ENCODE peak calls at places on chromosomes 16 and 17, in six cellular contexts. I is adrenal gland, M is sigmoid colon, A is IMR-90, E is tibial nerve, C is gastrocnemius medialis. R is an unnamed sample.
A peak's percentile ranks its signal among the peaks of the same experiment; 100 is the strongest.

GRCh38 chr16:67666032-67666537 is 465 bp downstream of the ENKD1 start:
- DNase-seq in A (no peak), C (no peak), M (peak; percentile 78), I (peak; percentile 64), E (no peak), R (no peak)

GRCh38 chr16:3152022-3152272 is 17.1 kb downstream of the ZNF213 start:
- DNase-seq in M (no peak), A (no peak), E (no peak), C (no peak), I (no peak), R (no peak)

GRCh38 chr17:77365584-77366186 is 224.9 kb downstream of the SEC14L1 start:
- DNase-seq in I (peak; percentile 80), C (peak; percentile 94), E (no peak), M (peak; percentile 91), A (peak; percentile 93), R (peak; percentile 80)

GRCh38 chr17:45320931-45321461 is 4.2 kb upstream of the MAP3K14 start:
- DNase-seq in C (no peak), A (peak; percentile 97), M (no peak), I (no peak), E (peak; percentile 47), R (no peak)

GRCh38 chr17:8294814-8295316 is 335 bp downstream of the SLC25A35 start:
- DNase-seq in I (no peak), E (no peak), C (no peak), M (no peak), A (no peak), R (no peak)

GRCh38 chr17:6843241-6843890 is 11.8 kb upstream of the TEKT1 start:
- DNase-seq in E (no peak), M (no peak), C (no peak), I (no peak), A (peak; percentile 52), R (no peak)

GRCh38 chr17:42675348-42675983 is 1.3 kb downstream of the PLEKHH3 start:
- DNase-seq in E (no peak), I (no peak), C (peak; percentile 57), A (no peak), M (no peak), R (no peak)

GRCh38 chr16:53530046-53530445 is 27.0 kb upstream of the AKTIP start:
- DNase-seq in I (no peak), E (no peak), C (no peak), A (no peak), M (no peak), R (no peak)

GRCh38 chr17:11638700-11639265 is 40.5 kb downstream of the DNAH9 start:
- DNase-seq in A (no peak), E (no peak), C (no peak), I (no peak), M (no peak), R (no peak)

GRCh38 chr16:57045694-57046381 is 46.5 kb upstream of the CPNE2 start:
- DNase-seq in E (peak; percentile 84), C (peak; percentile 70), A (peak; percentile 60), I (no peak), M (peak; percentile 84), R (peak; percentile 89)

GRCh38 chr17:40484285-40484972 is 17.0 kb downstream of the TNS4 start:
- DNase-seq in M (no peak), E (no peak), A (no peak), I (no peak), C (no peak), R (no peak)

GRCh38 chr16:79658301-79659001 is 57.9 kb upstream of the MAF start:
- DNase-seq in E (no peak), A (peak; percentile 35), C (peak; percentile 18), I (peak; percentile 79), M (no peak), R (no peak)

GRCh38 chr16:49745434-49745833 is 110.5 kb downstream of the ZNF423 start:
- DNase-seq in A (no peak), E (no peak), I (no peak), C (no peak), M (no peak), R (no peak)

GRCh38 chr17:31321971-31322370 is 549 bp upstream of the EVI2A start:
- DNase-seq in M (no peak), C (no peak), I (no peak), A (no peak), E (no peak), R (no peak)

GRCh38 chr16:608019-608418 is 18.2 kb downstream of the RAB40C start:
- DNase-seq in C (no peak), A (no peak), E (no peak), I (no peak), M (no peak), R (no peak)

GRCh38 chr17:44167181-44167861 is 3.2 kb upstream of the ASB16 start:
- DNase-seq in A (no peak), I (no peak), M (no peak), E (no peak), C (no peak), R (no peak)

GRCh38 chr16:58614212-58614611 is 15.4 kb downstream of the CNOT1 start:
- DNase-seq in E (no peak), A (peak; percentile 69), M (no peak), I (no peak), C (no peak), R (no peak)

GRCh38 chr16:2928796-2929195 is 17.1 kb downstream of the FLYWCH1 start:
- DNase-seq in I (no peak), A (no peak), C (no peak), E (no peak), M (no peak), R (no peak)

GRCh38 chr17:45787044-45787443 is 2.9 kb downstream of the CRHR1 start:
- DNase-seq in C (no peak), M (no peak), I (no peak), E (no peak), A (no peak), R (no peak)

GRCh38 chr17:77958716-77959215 is 263 bp downstream of the TNRC6C start:
- DNase-seq in I (no peak), C (no peak), E (no peak), A (no peak), M (no peak), R (no peak)

GRCh38 chr17:73625006-73625405 is 19.2 kb downstream of the SDK2 start:
- DNase-seq in M (no peak), I (no peak), A (no peak), E (no peak), C (no peak), R (no peak)
- TF ChIP-seq POLR2A in M (no peak), I (no peak), A (no peak), E (no peak), C (no peak), R (no peak)

GRCh38 chr16:10896165-10896564 is 19.2 kb downstream of the CIITA start:
- DNase-seq in C (no peak), E (no peak), M (no peak), I (no peak), A (no peak), R (no peak)
- H3K4me1 ChIP-seq in C (no peaks in the 10 kb centered on the region), E (no peaks in the 10 kb centered on the region), M (no peaks in the 10 kb centered on the region), I (no peaks in the 10 kb centered on the region), A (no peaks in the 10 kb centered on the region), R (no peaks in the 10 kb centered on the region)

GRCh38 chr16:73912850-73913249 is 383.8 kb upstream of the PSMD7 start:
- DNase-seq in M (no peak), I (no peak), A (no peak), C (no peak), E (no peak), R (no peak)

GRCh38 chr16:73912311-73912710 is 384.3 kb upstream of the PSMD7 start:
- DNase-seq in E (no peak), C (no peak), I (no peak), M (no peak), A (no peak), R (no peak)

GRCh38 chr16:73916839-73917594 is 379.6 kb upstream of the PSMD7 start:
- DNase-seq in E (peak; percentile 33), I (no peak), M (peak; percentile 73), A (no peak), C (peak; percentile 15), R (no peak)

GRCh38 chr16:73921295-73921694 is 375.3 kb upstream of the PSMD7 start:
- DNase-seq in C (no peak), M (no peak), E (no peak), I (no peak), A (no peak), R (no peak)

DNA sequence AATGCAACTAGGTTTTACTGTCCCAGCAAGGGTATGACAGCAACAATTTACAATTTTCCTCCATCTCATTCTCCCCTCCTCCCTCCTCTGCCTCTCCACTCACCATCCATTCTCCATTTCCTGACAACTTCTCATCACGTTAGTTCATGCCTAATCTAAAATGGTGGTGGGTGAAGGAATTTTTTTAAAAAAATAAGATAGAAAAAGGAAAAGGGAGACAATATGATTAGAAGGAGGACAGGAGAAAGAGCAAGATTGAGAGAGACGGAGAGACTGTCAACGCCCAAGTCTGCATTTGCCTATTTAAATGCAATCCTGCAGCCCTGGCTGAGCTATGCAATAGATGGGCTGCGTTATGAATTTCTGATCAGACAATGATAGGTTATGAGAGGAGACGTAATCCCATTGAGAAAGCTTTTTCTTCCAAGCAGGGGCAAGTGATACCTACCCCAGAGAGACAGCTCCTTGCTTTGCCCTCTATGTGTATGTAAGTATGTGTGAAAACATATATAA is 380.6 kb upstream of the PSMD7 start:
- DNase-seq in M (no peak), E (no peak), I (no peak), A (no peak), C (no peak), R (no peak)
- H3K36me3 ChIP-seq in M (no peaks in the 10 kb centered on the region), E (no peaks in the 10 kb centered on the region), I (no peaks in the 10 kb centered on the region), A (no peaks in the 10 kb centered on the region), C (no peaks in the 10 kb centered on the region), R (no peaks in the 10 kb centered on the region)

GRCh38 chr17:82593590-82594087 is 54.6 kb downstream of the WDR45B start:
- DNase-seq in A (no peak), E (no peak), C (no peak), I (no peak), M (no peak), R (no peak)

GRCh38 chr17:82594571-82594970 is 53.7 kb downstream of the WDR45B start:
- DNase-seq in E (no peak), I (no peak), M (no peak), A (no peak), C (no peak), R (no peak)

GRCh38 chr17:82592289-82592683 is 56.0 kb downstream of the WDR45B start:
- DNase-seq in M (no peak), I (no peak), E (no peak), C (peak; percentile 39), A (no peak), R (peak; percentile 64)

GRCh38 chr17:82590881-82591539 is 57.2 kb downstream of the WDR45B start:
- DNase-seq in E (no peak), A (no peak), I (no peak), M (no peak), C (no peak), R (no peak)

DNA sequence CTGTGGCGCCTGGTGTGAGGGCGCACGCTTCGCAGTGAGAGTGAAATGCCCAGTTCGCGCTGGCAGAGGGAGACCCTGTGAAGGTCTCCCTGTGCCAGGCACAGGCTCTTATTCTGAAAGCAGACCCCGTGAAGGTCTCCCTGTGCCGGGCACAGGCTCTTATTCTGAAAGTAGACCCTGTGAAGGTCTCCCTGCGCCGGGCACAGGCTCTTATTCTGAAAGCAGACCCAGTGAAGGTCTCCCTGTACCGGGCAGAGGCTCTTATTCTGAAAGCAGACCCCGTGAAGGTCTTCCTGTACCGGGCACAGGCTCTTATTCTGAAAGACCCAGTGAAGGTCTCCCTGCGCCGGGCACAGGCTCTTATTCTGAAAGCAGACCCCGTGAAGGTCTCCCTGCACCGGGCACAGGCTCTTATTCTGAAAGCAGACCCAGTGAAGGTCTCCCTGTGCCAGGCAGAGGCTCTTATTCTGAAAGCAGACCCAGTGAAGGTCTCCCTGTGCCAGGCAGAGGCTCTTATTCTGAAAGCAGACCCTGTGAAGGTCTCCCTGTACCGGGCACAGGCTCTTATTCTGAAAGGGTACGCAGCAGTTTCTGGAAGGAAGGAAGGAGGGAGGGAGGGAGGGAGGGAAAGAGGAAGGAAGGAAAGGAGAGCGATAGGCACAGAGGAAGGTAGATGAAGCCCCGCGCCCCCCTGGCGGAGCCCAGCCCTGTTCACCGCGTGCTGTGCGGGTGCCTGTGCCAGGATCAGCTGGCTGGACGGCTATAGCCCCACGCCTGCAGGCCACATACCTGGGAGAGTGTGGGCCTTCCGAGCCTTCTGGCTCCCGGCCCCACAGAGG is 55.3 kb downstream of the WDR45B start:
- DNase-seq in A (peak; percentile 74), C (peak; percentile 87), I (peak; percentile 83), M (peak; percentile 91), E (peak; percentile 68), R (peak; percentile 85)
- TF ChIP-seq POLR2A in A (no peak), C (no peak), I (peak; percentile 23), M (no peak), E (peak; percentile 11), R (no peak)

R was measured in Peyer's patch.